ENCODE peak calls at places on chromosome 13, in six cellular contexts. Z is PC-3, B is neural progenitor cell, W is HCT116, F is SK-N-SH, T is GM23338. C is an unnamed sample.

GRCh38 chr13:113981201-113981605 is 7.3 kb upstream of the C13orf46 start:
- DNase-seq in Z (peak; percentile 79), B (no peak), W (peak; percentile 78), F (no peak), T (no peak), C (no peak)

GRCh38 chr13:21670006-21670882 is 629 bp upstream of the FGF9 start:
- DNase-seq in Z (no peak), B (peak; percentile 87), W (no peak), F (peak; percentile 62), T (peak; percentile 76), C (peak; percentile 88)

GRCh38 chr13:95267662-95268369 is 33.4 kb downstream of the ABCC4 start:
- DNase-seq in Z (peak; percentile 56), B (no peak), W (no peak), F (no peak), T (no peak), C (no peak)

GRCh38 chr13:48233886-48234488 is 981 bp downstream of the ITM2B start:
- DNase-seq in Z (peak; percentile 29), B (peak; percentile 26), W (no peak), F (no peak), T (peak; percentile 21), C (no peak)

GRCh38 chr13:40595693-40596092 is 70.7 kb downstream of the FOXO1 start:
- DNase-seq in Z (peak; percentile 4), B (no peak), W (no peak), F (no peak), T (no peak), C (no peak)

GRCh38 chr13:113002206-113002821 is 33.3 kb downstream of the MCF2L start:
- DNase-seq in Z (no peak), B (peak; percentile 89), W (no peak), F (peak; percentile 92), T (peak; percentile 69), C (no peak)

GRCh38 chr13:36819064-36819810 is at the start of gene RFXAP:
- DNase-seq in Z (peak; percentile 76), B (peak; percentile 97), W (peak; percentile 60), F (peak; percentile 97), T (peak; percentile 94), C (peak; percentile 96)

GRCh38 chr13:100537951-100538462 is 50.6 kb downstream of the GGACT start:
- DNase-seq in Z (no peak), B (no peak), W (no peak), F (no peak), T (no peak), C (no peak)

GRCh38 chr13:91017669-91018053 is 329.8 kb upstream of the MIR17HG start:
- DNase-seq in Z (peak; percentile 61), B (no peak), W (peak; percentile 31), F (no peak), T (peak; percentile 37), C (no peak)

GRCh38 chr13:66207610-66208009 is 1022.5 kb downstream of the PCDH9 start:
- DNase-seq in Z (no peak), B (no peak), W (no peak), F (no peak), T (no peak), C (no peak)

GRCh38 chr13:100895656-100896055 is 221.1 kb upstream of the TMTC4 start:
- DNase-seq in Z (no peak), B (no peak), W (no peak), F (no peak), T (no peak), C (no peak)

GRCh38 chr13:95191821-95192220 is 109.4 kb downstream of the ABCC4 start:
- DNase-seq in Z (peak; percentile 73), B (peak; percentile 89), W (peak; percentile 45), F (peak; percentile 77), T (peak; percentile 91), C (peak; percentile 74)

GRCh38 chr13:99301913-99302636 is 5.1 kb downstream of the GPR183 start:
- DNase-seq in Z (no peak), B (no peak), W (no peak), F (no peak), T (no peak), C (no peak)

GRCh38 chr13:90867336-90867683 is 480.2 kb upstream of the MIR17HG start:
- DNase-seq in Z (peak; percentile 86), B (peak; percentile 81), W (peak; percentile 33), F (peak; percentile 37), T (peak; percentile 91), C (peak; percentile 82)

GRCh38 chr13:23182142-23182541 is 1.4 kb downstream of the SGCG start:
- DNase-seq in Z (no peak), B (no peak), W (no peak), F (no peak), T (no peak), C (no peak)

GRCh38 chr13:107847406-107847805 is 367.9 kb downstream of the LIG4 start:
- DNase-seq in Z (no peak), B (peak; percentile 63), W (no peak), F (no peak), T (peak; percentile 60), C (no peak)

GRCh38 chr13:90618133-90618532 is 729.4 kb upstream of the MIR17HG start:
- DNase-seq in Z (no peak), B (peak; percentile 8), W (no peak), F (no peak), T (peak; percentile 33), C (peak; percentile 66)

GRCh38 chr13:113851480-113851803 is 12.4 kb downstream of the GAS6 start:
- DNase-seq in Z (no peak), B (no peak), W (no peak), F (no peak), T (no peak), C (no peak)

GRCh38 chr13:25657062-25657588 is 285.4 kb downstream of the ATP8A2 start:
- DNase-seq in Z (no peak), B (no peak), W (no peak), F (no peak), T (no peak), C (no peak)

GRCh38 chr13:112956516-112957294 is 12.3 kb upstream of the MCF2L start:
- DNase-seq in Z (no peak), B (peak; percentile 81), W (no peak), F (no peak), T (no peak), C (no peak)

GRCh38 chr13:47288546-47288945 is 391.7 kb upstream of the HTR2A start:
- DNase-seq in Z (no peak), B (no peak), W (no peak), F (no peak), T (no peak), C (no peak)

GRCh38 chr13:35793823-35794222 is 317.3 kb upstream of the MAB21L1 start:
- DNase-seq in Z (no peak), B (no peak), W (no peak), F (no peak), T (no peak), C (no peak)

DNA sequence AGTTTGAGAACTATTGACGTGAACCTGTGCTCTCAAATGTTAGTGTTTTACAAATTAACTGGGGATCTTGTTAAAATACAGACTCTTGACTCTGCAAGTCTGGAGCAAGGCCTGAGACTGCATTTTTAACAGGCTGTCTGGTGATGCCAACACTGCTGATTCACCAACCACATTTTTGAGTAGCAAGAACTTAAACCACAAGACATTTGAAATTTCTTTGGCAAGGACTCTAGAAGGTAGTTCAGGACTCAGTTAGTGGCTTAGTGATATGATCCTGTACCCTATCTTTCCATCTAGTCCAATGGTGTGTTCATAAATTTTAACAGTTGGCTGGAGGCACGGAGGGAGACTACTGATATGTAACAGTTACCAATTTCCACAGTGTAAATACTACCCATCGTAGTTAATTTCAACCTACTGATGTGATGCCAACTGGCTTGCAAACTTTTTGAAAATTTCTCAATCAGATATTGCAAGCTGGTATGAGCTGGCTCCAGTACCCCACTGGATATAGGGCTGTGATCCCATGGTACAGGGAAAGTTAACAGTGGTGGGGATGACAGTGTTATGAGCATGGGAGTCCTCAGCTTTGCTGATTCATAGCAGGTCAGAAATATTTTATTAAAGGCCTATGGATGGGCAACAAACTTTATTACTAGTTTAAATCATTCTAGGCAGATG is 255.1 kb downstream of the TBC1D4 start:
- DNase-seq in Z (peak; percentile 89), B (no peak), W (no peak), F (no peak), T (no peak), C (no peak)
- TF ChIP-seq EZH2phosphoT487 in Z (no peak), B (no peak), W (no peak), F (no peak), T (no peak), C (no peak)

DNA sequence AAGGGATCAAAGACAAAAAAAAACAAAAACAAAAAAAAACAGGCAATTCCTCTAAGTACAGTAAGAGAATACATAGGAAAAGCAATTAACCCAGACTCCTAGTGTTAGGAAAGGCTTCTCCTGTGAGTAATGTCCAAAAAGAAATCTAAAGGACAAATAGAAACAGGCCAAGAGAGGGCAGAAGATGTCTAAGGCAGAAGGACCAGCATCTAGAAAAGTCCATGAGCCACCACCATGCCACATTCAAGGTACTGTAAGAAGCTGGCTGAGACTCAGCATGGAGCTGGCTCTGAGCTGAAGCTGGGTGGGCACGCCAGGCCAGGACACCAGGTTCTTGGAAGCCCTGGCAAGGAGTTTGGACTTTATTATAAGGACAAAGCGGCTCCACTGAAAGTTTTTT is 118.1 kb upstream of the FRY start:
- DNase-seq in Z (no peak), B (no peak), W (no peak), F (no peak), T (no peak), C (no peak)
- TF ChIP-seq CTCF in Z (no peak), B (no peak), W (no peak), F (peak; percentile 16), T (no peak), C (no peak)

GRCh38 chr13:106630162-106630561 is 62.2 kb upstream of the ARGLU1 start:
- DNase-seq in Z (no peak), B (no peak), W (no peak), F (no peak), T (no peak), C (no peak)
- H3K4me2 ChIP-seq in Z (no peak overlapping the region), B (no peak overlapping the region), W (no peak overlapping the region), F (no peak overlapping the region), T (no peak overlapping the region), C (no peak overlapping the region)

DNA sequence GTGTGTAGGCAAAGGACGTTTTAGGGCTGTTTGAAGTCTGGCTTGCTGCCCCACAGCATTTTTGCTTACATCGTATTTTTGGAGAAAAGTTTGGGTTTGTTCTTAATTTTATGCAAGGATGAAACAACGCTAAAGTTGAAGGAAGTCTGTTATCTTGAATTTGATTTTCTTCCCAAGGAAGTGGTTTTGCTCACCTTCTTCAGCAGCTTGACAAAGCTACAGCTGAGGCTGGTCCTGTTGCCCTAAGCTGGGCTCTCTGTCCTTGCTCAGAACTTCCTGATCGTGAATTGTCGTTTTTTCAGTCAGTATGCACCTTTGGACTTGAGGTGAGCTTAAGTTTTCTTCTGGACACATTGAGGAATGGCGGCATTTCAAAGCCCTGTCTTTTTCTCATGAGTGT is 62.1 kb upstream of the GSX1 start:
- DNase-seq in Z (no peak), B (no peak), W (no peak), F (no peak), T (no peak), C (no peak)
- TF ChIP-seq EZH2phosphoT487 in Z (no peak), B (no peak), W (no peak), F (no peak), T (no peak), C (no peak)

GRCh38 chr13:73171926-73172325 is 113.1 kb downstream of the KLF5 start:
- DNase-seq in Z (peak; percentile 59), B (no peak), W (no peak), F (no peak), T (peak; percentile 49), C (no peak)
- TF ChIP-seq CTCF in Z (no peak), B (peak; percentile 5), W (no peak), F (peak; percentile 36), T (peak; percentile 16), C (no peak)